ENCODE peak calls at places on chromosomes 3 and 15, in five cellular contexts. U, O, V, A and C are unnamed samples.

GRCh38 chr3:124811441-124811840 is 75.7 kb downstream of the ITGB5 start:
- DNase-seq in U (no peak), O (no peak), V (no peak), A (no peak), C (no peak)

GRCh38 chr15:88399021-88399685 is 68.0 kb downstream of the MRPL46 start:
- DNase-seq in U (no peak), O (no peak), V (no peak), A (no peak), C (no peak)

GRCh38 chr3:105334138-105334882 is 32.4 kb upstream of the ALCAM start:
- DNase-seq in U (no peak), O (no peak), V (no peak), A (no peak), C (no peak)

GRCh38 chr3:135916310-135916709 is 49.2 kb upstream of the PPP2R3A start:
- DNase-seq in U (no peak), O (no peak), V (no peak), A (no peak), C (no peak)

GRCh38 chr15:96409231-96410138 is 79.0 kb downstream of the NR2F2 start:
- DNase-seq in U (peak), O (no peak), V (no peak), A (no peak), C (peak)

GRCh38 chr15:34206016-34206415 is 3.9 kb downstream of the KATNBL1 start:
- DNase-seq in U (no peak), O (no peak), V (no peak), A (no peak), C (no peak)

GRCh38 chr15:23629234-23629805 is 18.3 kb downstream of the MAGEL2 start:
- DNase-seq in U (no peak), O (no peak), V (no peak), A (no peak), C (no peak)

GRCh38 chr3:71908001-71908400 is 123.1 kb upstream of the PROK2 start:
- DNase-seq in U (no peak), O (no peak), V (no peak), A (no peak), C (no peak)

GRCh38 chr3:60053518-60054265 is 1003.9 kb upstream of the CFAP20DC start:
- DNase-seq in U (no peak), O (no peak), V (no peak), A (no peak), C (no peak)

GRCh38 chr3:188152660-188153497 is 1.1 kb upstream of the LPP start:
- DNase-seq in U (peak), O (peak), V (peak), A (peak), C (peak)

GRCh38 chr15:98856540-98856907 is 151.1 kb downstream of the PGPEP1L start:
- DNase-seq in U (no peak), O (no peak), V (no peak), A (no peak), C (no peak)

GRCh38 chr3:110710605-110711004 is 361.0 kb upstream of the NECTIN3 start:
- DNase-seq in U (no peak), O (no peak), V (no peak), A (no peak), C (no peak)

GRCh38 chr15:100150906-100151305 is 190.9 kb downstream of the ADAMTS17 start:
- DNase-seq in U (no peak), O (no peak), V (no peak), A (no peak), C (no peak)

GRCh38 chr15:70484993-70485392 is 278.4 kb downstream of the UACA start:
- DNase-seq in U (no peak), O (no peak), V (no peak), A (no peak), C (no peak)

GRCh38 chr15:32919749-32920414 is 202.1 kb downstream of the GREM1 start:
- DNase-seq in U (no peak), O (no peak), V (no peak), A (no peak), C (no peak)

GRCh38 chr3:121649645-121650044 is 11.1 kb downstream of the HCLS1 start:
- DNase-seq in U (no peak), O (no peak), V (no peak), A (no peak), C (no peak)

GRCh38 chr3:2847062-2847841 is 262.9 kb downstream of the IL5RA start:
- DNase-seq in U (no peak), O (no peak), V (no peak), A (no peak), C (no peak)

GRCh38 chr3:10226293-10226692 is 22.0 kb upstream of the TATDN2 start:
- DNase-seq in U (peak), O (no peak), V (no peak), A (no peak), C (no peak)

GRCh38 chr15:66390670-66391069 is 4.0 kb downstream of the MAP2K1 start:
- DNase-seq in U (peak), O (no peak), V (peak), A (no peak), C (peak)

GRCh38 chr15:68205949-68206539 is 912 bp upstream of the CALML4 start:
- DNase-seq in U (peak), O (no peak), V (peak), A (peak), C (peak)

GRCh38 chr3:119492128-119492527 is 6.2 kb upstream of the TIMMDC1 start:
- DNase-seq in U (no peak), O (no peak), V (no peak), A (no peak), C (no peak)

GRCh38 chr3:115697263-115698053 is 74.1 kb downstream of the GAP43 start:
- DNase-seq in U (no peak), O (no peak), V (no peak), A (no peak), C (no peak)

GRCh38 chr3:185721970-185722369 is 102.9 kb downstream of the IGF2BP2 start:
- DNase-seq in U (no peak), O (no peak), V (no peak), A (no peak), C (no peak)

GRCh38 chr3:157201648-157202278 is 41.8 kb upstream of the CCNL1 start:
- DNase-seq in U (no peak), O (peak), V (no peak), A (no peak), C (no peak)

GRCh38 chr15:84981711-84982300 is at the start of gene PDE8A:
- DNase-seq in U (peak), O (peak), V (peak), A (no peak), C (peak)

GRCh38 chr3:21502631-21503030 is 248.4 kb downstream of the ZNF385D start:
- DNase-seq in U (no peak), O (no peak), V (no peak), A (no peak), C (no peak)

GRCh38 chr15:89469331-89470107 is 26.9 kb downstream of the RHCG start:
- DNase-seq in U (no peak), O (no peak), V (no peak), A (no peak), C (no peak)

GRCh38 chr3:108780235-108780634 is 23.0 kb upstream of the RETNLB start:
- DNase-seq in U (no peak), O (no peak), V (no peak), A (peak), C (no peak)

GRCh38 chr3:123949606-123950005 is 11.4 kb downstream of the CCDC14 start:
- DNase-seq in U (no peak), O (no peak), V (no peak), A (no peak), C (no peak)

GRCh38 chr3:157541506-157542236 is 38.5 kb upstream of the VEPH1 start:
- DNase-seq in U (no peak), O (no peak), V (no peak), A (no peak), C (no peak)

GRCh38 chr15:76386926-76387325 is 50.4 kb downstream of the ISL2 start:
- DNase-seq in U (no peak), O (no peak), V (no peak), A (no peak), C (no peak)

GRCh38 chr3:167066977-167067843 is 312.9 kb downstream of the ZBBX start:
- DNase-seq in U (no peak), O (no peak), V (no peak), A (no peak), C (no peak)

GRCh38 chr15:89489376-89489775 is 7.0 kb downstream of the RHCG start:
- DNase-seq in U (no peak), O (no peak), V (no peak), A (no peak), C (no peak)

GRCh38 chr3:108125550-108126071 is 34.8 kb upstream of the CD47 start:
- DNase-seq in U (peak), O (no peak), V (no peak), A (peak), C (peak)

GRCh38 chr15:42919794-42920280 is 741 bp downstream of the TTBK2 start:
- DNase-seq in U (peak), O (no peak), V (peak), A (no peak), C (no peak)

GRCh38 chr3:165837058-165837525 is at the start of gene BCHE:
- DNase-seq in U (no peak), O (peak), V (peak), A (no peak), C (no peak)
- TF ChIP-seq POLR2A in U (no peak), O (no peak), V (no peak), A (peak), C (no peak)

GRCh38 chr3:141371882-141372281 is 3.6 kb downstream of the ZBTB38 start:
- DNase-seq in U (no peak), O (no peak), V (no peak), A (no peak), C (no peak)
- TF ChIP-seq POLR2A in U (no peak), O (no peak), V (no peak), A (no peak), C (no peak)

GRCh38 chr3:38141173-38141951 is 2.9 kb downstream of the MYD88 start:
- DNase-seq in U (no peak), O (no peak), V (no peak), A (no peak), C (no peak)

GRCh38 chr3:38140326-38141172 is 2.1 kb downstream of the MYD88 start:
- DNase-seq in U (no peak), O (no peak), V (no peak), A (no peak), C (peak)

GRCh38 chr3:38141952-38142273 is 3.5 kb downstream of the MYD88 start:
- DNase-seq in U (no peak), O (no peak), V (no peak), A (no peak), C (peak)

GRCh38 chr3:38143511-38143910 is 5.0 kb downstream of the MYD88 start:
- DNase-seq in U (no peak), O (no peak), V (no peak), A (no peak), C (no peak)

GRCh38 chr3:38142959-38143358 is 4.5 kb downstream of the MYD88 start:
- DNase-seq in U (no peak), O (no peak), V (no peak), A (no peak), C (peak)
- TF ChIP-seq POLR2A in U (no peak), O (no peak), V (no peak), A (no peak), C (no peak)

GRCh38 chr15:52021128-52021671 is 2.2 kb downstream of the MAPK6 start:
- DNase-seq in U (peak), O (peak), V (peak), A (no peak), C (peak)

GRCh38 chr15:52020253-52021085 is 1.4 kb downstream of the MAPK6 start:
- DNase-seq in U (no peak), O (no peak), V (no peak), A (no peak), C (no peak)

GRCh38 chr15:52019394-52020252 is 604 bp downstream of the MAPK6 start:
- DNase-seq in U (peak), O (peak), V (peak), A (peak), C (peak)

GRCh38 chr15:52018244-52018643 is 775 bp upstream of the MAPK6 start:
- DNase-seq in U (no peak), O (no peak), V (no peak), A (no peak), C (no peak)

DNA sequence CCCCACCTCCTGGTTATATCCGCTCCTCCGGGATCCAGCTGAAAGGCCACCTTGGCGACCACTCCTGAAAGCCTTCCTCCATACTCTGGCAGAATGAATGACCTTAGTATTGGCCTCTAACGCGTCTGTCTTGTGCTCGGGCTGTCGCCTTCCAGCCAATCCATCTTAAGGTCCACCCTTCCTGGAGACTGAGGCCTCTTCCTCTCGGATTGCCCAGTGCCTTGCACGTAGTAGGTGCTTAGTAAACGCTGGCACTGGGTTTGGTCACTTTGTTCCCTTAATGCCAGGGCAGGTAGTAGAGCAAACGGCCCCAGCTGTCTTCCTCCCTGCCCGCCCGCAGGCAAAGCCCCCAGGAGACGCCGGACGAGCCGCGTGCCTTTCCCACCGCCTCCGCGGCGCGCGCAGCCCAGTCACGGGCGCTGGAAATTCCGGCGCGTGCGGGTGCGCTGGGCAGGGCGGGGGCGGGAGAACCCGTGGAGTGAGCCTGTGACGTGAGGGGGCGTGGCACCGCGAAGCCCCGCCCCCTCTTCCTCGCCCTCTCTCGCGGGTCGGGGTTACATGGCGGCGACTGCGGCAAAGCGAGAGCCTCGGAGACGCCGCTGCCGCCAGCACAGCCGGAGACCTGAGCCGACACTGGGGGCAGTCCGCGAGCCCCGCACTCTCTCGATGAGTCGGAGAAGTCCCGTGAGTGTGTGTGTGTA is at the start of gene MAPK6:
- DNase-seq in U (peak), O (peak), V (peak), A (peak), C (peak)
- TF ChIP-seq POLR2A in U (peak), O (peak), V (no peak), A (peak), C (peak)

GRCh38 chr3:38130219-38130618 is 6.7 kb downstream of the ACAA1 start:
- DNase-seq in U (no peak), O (no peak), V (no peak), A (no peak), C (no peak)
- TF ChIP-seq POLR2A in U (no peak), O (no peak), V (no peak), A (no peak), C (no peak)

GRCh38 chr3:129160891-129161859 is at the start of gene ISY1:
- DNase-seq in U (peak), O (peak), V (peak), A (peak), C (peak)
- TF ChIP-seq POLR2A in U (peak), O (peak), V (no peak), A (peak), C (peak)

DNA sequence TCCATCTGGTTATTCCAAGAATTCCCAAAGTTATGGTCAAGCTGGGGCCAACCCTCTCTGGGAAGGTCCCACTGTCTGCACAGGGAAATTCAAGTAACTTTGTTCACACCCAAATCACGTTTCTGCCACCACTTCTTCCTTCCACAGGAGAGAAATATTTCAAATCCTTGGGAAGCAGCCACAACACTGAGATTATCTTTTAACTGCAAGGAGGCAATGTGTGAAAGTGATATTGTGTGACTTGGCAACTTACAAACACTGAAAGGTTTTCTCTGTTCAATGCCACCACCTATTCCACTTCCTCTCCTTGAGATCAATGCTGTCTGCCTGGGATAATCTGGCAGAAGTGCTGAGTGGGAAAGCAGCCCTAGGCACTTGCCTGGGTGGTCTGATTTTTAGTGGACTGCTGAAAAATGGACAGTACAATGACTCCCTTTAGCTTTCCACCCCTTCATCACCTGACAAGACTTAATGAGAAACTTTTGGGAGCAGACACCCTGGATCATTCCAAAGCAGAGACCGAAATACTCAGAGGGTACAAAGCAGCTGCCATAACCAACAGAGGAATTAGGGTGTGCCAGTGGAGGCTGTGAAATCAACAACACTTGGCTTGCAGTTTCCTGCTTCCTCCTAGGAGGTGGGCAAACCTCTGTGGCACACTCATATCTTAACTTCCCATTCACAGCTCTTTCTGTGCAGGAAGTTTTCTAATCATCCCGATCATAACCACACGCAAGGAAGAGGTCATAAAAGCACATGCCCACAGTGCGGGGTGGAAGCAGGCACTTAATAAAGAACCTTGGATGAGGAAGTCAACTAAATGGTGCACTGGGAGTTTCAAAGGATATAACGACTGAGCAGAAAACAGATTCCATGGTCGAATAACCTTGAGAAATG is 5.4 kb downstream of the SCAMP2 start:
- DNase-seq in U (peak), O (no peak), V (peak), A (no peak), C (no peak)
- TF ChIP-seq POLR2A in U (peak), O (no peak), V (no peak), A (no peak), C (no peak)

GRCh38 chr3:11718582-11719405 is 75.1 kb upstream of the VGLL4 start:
- DNase-seq in U (peak), O (peak), V (peak), A (peak), C (peak)

GRCh38 chr3:11721114-11721440 is 77.4 kb upstream of the VGLL4 start:
- DNase-seq in U (no peak), O (no peak), V (no peak), A (no peak), C (no peak)

GRCh38 chr3:11717768-11718581 is 74.3 kb upstream of the VGLL4 start:
- DNase-seq in U (no peak), O (peak), V (no peak), A (no peak), C (no peak)

GRCh38 chr3:11720220-11721113 is 76.8 kb upstream of the VGLL4 start:
- DNase-seq in U (peak), O (peak), V (peak), A (peak), C (peak)

DNA sequence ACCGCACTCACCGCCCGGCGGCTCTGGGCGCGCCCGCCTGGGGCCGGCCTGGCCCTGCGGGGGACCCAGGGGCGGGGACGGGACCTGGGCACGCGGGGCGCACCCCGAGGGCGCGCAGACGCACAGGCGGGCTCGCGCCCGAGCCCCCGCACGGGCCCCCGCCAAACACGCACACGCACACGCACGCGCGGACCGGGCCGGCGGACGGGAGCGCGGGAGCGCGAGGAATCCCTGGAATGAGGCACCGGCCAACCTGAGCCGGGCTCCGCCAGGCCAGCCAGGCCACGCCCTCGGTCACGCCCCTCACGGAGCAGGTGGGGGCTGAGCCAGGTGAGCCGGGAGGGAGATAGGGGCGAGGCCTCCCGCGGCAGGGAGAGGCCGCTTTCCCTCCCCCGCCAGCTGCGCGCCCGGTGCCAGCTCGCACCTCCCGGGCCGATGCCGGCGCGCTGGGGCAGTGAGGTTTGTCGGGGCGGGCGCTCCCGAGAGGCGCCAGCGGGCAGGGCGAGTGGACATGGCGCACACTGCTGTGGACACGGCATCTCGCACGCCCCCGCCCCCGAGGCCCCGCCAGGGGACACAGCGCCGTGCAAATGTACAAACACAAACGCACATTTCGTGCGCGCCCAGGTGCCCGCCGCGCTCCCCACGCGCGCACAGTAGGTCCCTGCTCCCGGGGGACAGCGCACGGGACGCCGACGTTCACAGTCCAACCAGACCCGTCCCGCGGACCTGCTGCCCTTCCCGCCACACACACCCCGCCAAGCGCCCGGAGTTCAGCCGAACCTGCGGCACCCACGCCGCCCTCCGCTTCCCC is 75.9 kb upstream of the VGLL4 start:
- DNase-seq in U (peak), O (peak), V (peak), A (peak), C (peak)
- TF ChIP-seq POLR2A in U (peak), O (no peak), V (no peak), A (no peak), C (peak)

GRCh38 chr3:190586631-190587000 is 72.7 kb downstream of the IL1RAP start:
- DNase-seq in U (no peak), O (peak), V (no peak), A (no peak), C (no peak)
- TF ChIP-seq POLR2A in U (no peak), O (no peak), V (no peak), A (no peak), C (no peak)